ENCODE peak calls at places on chromosomes 3 and 15, in five cellular contexts. G, Q, E, Y and A are unnamed samples.
A peak's percentile ranks its signal among the peaks of the same experiment; 100 is the strongest.

GRCh38 chr3:38609386-38610111 is 39.9 kb downstream of the SCN5A start:
- DNase-seq in G (no peak), Q (no peak), E (no peak), Y (no peak), A (peak; percentile 41)

GRCh38 chr3:173467501-173467900 is 70.0 kb downstream of the NLGN1 start:
- DNase-seq in G (no peak), Q (no peak), E (no peak), Y (no peak), A (no peak)

GRCh38 chr3:129892486-129892856 is 1.0 kb downstream of the TMCC1 start:
- DNase-seq in G (no peak), Q (no peak), E (no peak), Y (no peak), A (no peak)

GRCh38 chr3:150349314-150350097 is 58.6 kb upstream of the TSC22D2 start:
- DNase-seq in G (no peak), Q (no peak), E (no peak), Y (no peak), A (no peak)

GRCh38 chr3:129942296-129942695 is 32.2 kb upstream of the TRH start:
- DNase-seq in G (peak; percentile 81), Q (no peak), E (peak; percentile 27), Y (peak; percentile 65), A (peak; percentile 61)

GRCh38 chr3:139718415-139718814 is 40.6 kb upstream of the NMNAT3 start:
- DNase-seq in G (peak; percentile 69), Q (no peak), E (no peak), Y (peak; percentile 26), A (no peak)

GRCh38 chr15:72782993-72783562 is 480 bp downstream of the ADPGK start:
- DNase-seq in G (no peak), Q (no peak), E (peak; percentile 36), Y (no peak), A (peak; percentile 48)

GRCh38 chr15:101520395-101520794 is 30.9 kb upstream of the PCSK6 start:
- DNase-seq in G (no peak), Q (no peak), E (no peak), Y (no peak), A (no peak)

GRCh38 chr15:66899555-66900350 is 165.6 kb upstream of the SMAD3 start:
- DNase-seq in G (peak; percentile 66), Q (no peak), E (no peak), Y (no peak), A (no peak)

GRCh38 chr3:115790759-115791158 is 167.4 kb downstream of the GAP43 start:
- DNase-seq in G (peak; percentile 38), Q (no peak), E (no peak), Y (peak; percentile 94), A (no peak)

GRCh38 chr15:80507638-80508316 is 103.6 kb downstream of the ARNT2 start:
- DNase-seq in G (no peak), Q (no peak), E (no peak), Y (no peak), A (no peak)

GRCh38 chr15:89533861-89534544 is 37.6 kb upstream of the RHCG start:
- DNase-seq in G (no peak), Q (no peak), E (no peak), Y (no peak), A (no peak)

GRCh38 chr15:84684092-84684491 is 26.1 kb upstream of the NMB start:
- DNase-seq in G (no peak), Q (no peak), E (no peak), Y (no peak), A (no peak)

GRCh38 chr15:88740356-88740755 is 62.9 kb upstream of the ACAN start:
- DNase-seq in G (no peak), Q (no peak), E (no peak), Y (no peak), A (no peak)

GRCh38 chr3:33681667-33682066 is 36.4 kb downstream of the CLASP2 start:
- DNase-seq in G (no peak), Q (no peak), E (no peak), Y (no peak), A (no peak)

GRCh38 chr3:178117641-178118040 is 418.6 kb upstream of the KCNMB2 start:
- DNase-seq in G (no peak), Q (no peak), E (no peak), Y (no peak), A (no peak)

GRCh38 chr3:154095832-154096421 is 25.3 kb upstream of the ARHGEF26 start:
- DNase-seq in G (no peak), Q (no peak), E (no peak), Y (peak; percentile 12), A (no peak)

GRCh38 chr3:21803604-21804003 is 52.6 kb upstream of the ZNF385D start:
- DNase-seq in G (no peak), Q (no peak), E (peak; percentile 15), Y (no peak), A (no peak)

GRCh38 chr15:42890161-42890913 is 30.2 kb downstream of the TTBK2 start:
- DNase-seq in G (no peak), Q (no peak), E (no peak), Y (no peak), A (no peak)

GRCh38 chr15:58378241-58379085 is 53.3 kb upstream of the LIPC start:
- DNase-seq in G (no peak), Q (no peak), E (no peak), Y (no peak), A (no peak)

GRCh38 chr15:20352241-20353200 is 189.1 kb downstream of the GOLGA6L6 start:
- DNase-seq in G (no peak), Q (peak; percentile 60), E (no peak), Y (no peak), A (peak; percentile 15)

GRCh38 chr3:3707858-3708768 is 91.1 kb upstream of the LRRN1 start:
- DNase-seq in G (no peak), Q (no peak), E (no peak), Y (no peak), A (no peak)

GRCh38 chr15:38545179-38545578 is 19.4 kb downstream of the RASGRP1 start:
- DNase-seq in G (no peak), Q (no peak), E (no peak), Y (no peak), A (no peak)

GRCh38 chr3:144394052-144394451 is 422.4 kb downstream of the DIPK2A start:
- DNase-seq in G (no peak), Q (no peak), E (no peak), Y (no peak), A (no peak)

GRCh38 chr15:76197703-76198455 is 113.4 kb downstream of the ETFA start:
- DNase-seq in G (no peak), Q (no peak), E (no peak), Y (peak; percentile 51), A (no peak)

GRCh38 chr15:42190370-42190769 is 17.7 kb downstream of the VPS39 start:
- DNase-seq in G (no peak), Q (no peak), E (no peak), Y (no peak), A (no peak)

GRCh38 chr15:26521142-26521541 is 251.7 kb downstream of the GABRB3 start:
- DNase-seq in G (no peak), Q (no peak), E (no peak), Y (no peak), A (no peak)

GRCh38 chr15:34976743-34977142 is 7.2 kb upstream of the AQR start:
- DNase-seq in G (no peak), Q (no peak), E (no peak), Y (no peak), A (no peak)

GRCh38 chr3:6287063-6287462 is 573.9 kb upstream of the GRM7 start:
- DNase-seq in G (no peak), Q (no peak), E (no peak), Y (no peak), A (no peak)

GRCh38 chr3:167887096-167887495 is 151.6 kb downstream of the SERPINI1 start:
- DNase-seq in G (no peak), Q (no peak), E (no peak), Y (no peak), A (no peak)

GRCh38 chr3:40317061-40317676 is 7.7 kb downstream of the EIF1B start:
- DNase-seq in G (peak; percentile 30), Q (no peak), E (peak; percentile 44), Y (peak; percentile 60), A (peak; percentile 38)

GRCh38 chr3:4690277-4690676 is 197.1 kb downstream of the ITPR1 start:
- DNase-seq in G (no peak), Q (no peak), E (no peak), Y (no peak), A (no peak)

GRCh38 chr3:194158942-194159439 is 23.0 kb downstream of the HES1 start:
- DNase-seq in G (no peak), Q (no peak), E (peak; percentile 43), Y (no peak), A (peak; percentile 74)

GRCh38 chr3:80785875-80786274 is 975.6 kb downstream of the GBE1 start:
- DNase-seq in G (no peak), Q (no peak), E (no peak), Y (no peak), A (no peak)

GRCh38 chr3:80788914-80789313 is 972.5 kb downstream of the GBE1 start:
- DNase-seq in G (no peak), Q (no peak), E (no peak), Y (no peak), A (no peak)

DNA sequence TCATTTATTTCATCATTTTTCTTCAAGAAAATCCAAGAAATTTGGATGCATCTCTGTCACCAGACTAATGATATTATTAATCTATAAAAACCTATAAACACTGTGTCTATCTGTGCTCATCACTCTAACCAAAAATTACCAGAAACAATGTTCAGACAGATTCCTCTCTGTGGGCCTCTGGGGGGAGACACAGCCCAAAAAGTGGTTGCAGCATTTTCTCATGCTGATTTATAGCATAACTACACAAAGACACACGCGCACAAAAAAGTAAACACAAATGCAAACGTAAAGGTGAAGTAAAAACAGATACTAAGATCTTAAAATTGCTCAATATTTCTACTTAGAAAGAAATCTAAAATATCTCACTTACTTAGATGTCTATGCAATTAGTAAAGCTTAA is 976.0 kb downstream of the GBE1 start:
- DNase-seq in G (peak; percentile 66), Q (no peak), E (no peak), Y (no peak), A (no peak)
- TF ChIP-seq CTCF in G (peak; percentile 81), Q (no peak), E (no peak), Y (no peak), A (no peak)

GRCh38 chr3:107822308-107822707 is 268.5 kb downstream of the CD47 start:
- DNase-seq in G (no peak), Q (no peak), E (no peak), Y (no peak), A (no peak)
- TF ChIP-seq CTCF in G (no peak), Q (no peak), E (no peak), Y (no peak), A (no peak)

GRCh38 chr15:30043211-30043655 is 39.5 kb upstream of the GOLGA8J start:
- DNase-seq in G (no peak), Q (no peak), E (no peak), Y (no peak), A (no peak)
- TF ChIP-seq CTCF in G (peak; percentile 12), Q (no peak), E (peak; percentile 49), Y (no peak), A (peak; percentile 46)

GRCh38 chr3:55868347-55868746 is 381.2 kb upstream of the WNT5A start:
- DNase-seq in G (no peak), Q (no peak), E (no peak), Y (no peak), A (no peak)
- TF ChIP-seq CTCF in G (peak; percentile 6), Q (no peak), E (no peak), Y (no peak), A (no peak)